ENCODE peak calls at places on chromosomes 4 and X, in five cellular contexts. T, H, K, W and A are unnamed samples.
A peak's percentile ranks its signal among the peaks of the same experiment; 100 is the strongest.

GRCh38 chr4:25031077-25031606 is 396 bp upstream of the LGI2 start:
- DNase-seq in T (peak; percentile 8), H (peak; percentile 22), K (no peak), W (no peak), A (peak; percentile 27)

GRCh38 chr4:123398803-123399637 is 2.4 kb downstream of the SPRY1 start:
- DNase-seq in T (peak; percentile 22), H (peak; percentile 48), K (peak; percentile 12), W (peak; percentile 57), A (peak; percentile 66)

GRCh38 chr4:39571504-39571903 is 44.3 kb upstream of the UGDH start:
- DNase-seq in T (no peak), H (no peak), K (no peak), W (no peak), A (no peak)

GRCh38 chr4:127196656-127197352 is 436.0 kb upstream of the INTU start:
- DNase-seq in T (no peak), H (peak; percentile 47), K (no peak), W (no peak), A (peak; percentile 25)

GRCh38 chr4:68271851-68272756 is 26.6 kb upstream of the TMPRSS11B start:
- DNase-seq in T (peak; percentile 24), H (no peak), K (no peak), W (peak; percentile 81), A (no peak)

GRCh38 chr4:60216752-60217151 is 983.4 kb upstream of the ADGRL3 start:
- DNase-seq in T (no peak), H (no peak), K (no peak), W (no peak), A (no peak)

GRCh38 chrX:120450163-120450562 is 18.9 kb downstream of the LAMP2 start:
- DNase-seq in T (no peak), H (no peak), K (no peak), W (peak; percentile 14), A (no peak)

GRCh38 chr4:7885216-7886134 is 54.2 kb downstream of the AFAP1 start:
- DNase-seq in T (no peak), H (no peak), K (no peak), W (no peak), A (no peak)

GRCh38 chr4:149441338-149441737 is 374.3 kb downstream of the IQCM start:
- DNase-seq in T (no peak), H (no peak), K (no peak), W (peak; percentile 40), A (no peak)

GRCh38 chr4:39528056-39528465 is 822 bp upstream of the UGDH start:
- DNase-seq in T (peak; percentile 64), H (no peak), K (peak; percentile 20), W (peak; percentile 64), A (no peak)

GRCh38 chrX:132022115-132022862 is 813 bp upstream of the STK26 start:
- DNase-seq in T (peak; percentile 14), H (no peak), K (no peak), W (peak; percentile 44), A (no peak)

GRCh38 chrX:17798921-17799320 is 61.6 kb downstream of the SCML1 start:
- DNase-seq in T (no peak), H (no peak), K (no peak), W (no peak), A (no peak)

GRCh38 chrX:19174401-19175025 is 52.2 kb upstream of the ADGRG2 start:
- DNase-seq in T (peak; percentile 39), H (no peak), K (no peak), W (peak; percentile 91), A (no peak)

GRCh38 chr4:40240040-40240653 is 43.3 kb downstream of the RHOH start:
- DNase-seq in T (no peak), H (no peak), K (no peak), W (peak; percentile 29), A (no peak)

GRCh38 chrX:10615931-10616780 is 4.2 kb downstream of the MID1 start:
- DNase-seq in T (no peak), H (no peak), K (no peak), W (peak; percentile 69), A (peak; percentile 31)

GRCh38 chr4:166228112-166228511 is 355.1 kb downstream of the TLL1 start:
- DNase-seq in T (no peak), H (no peak), K (no peak), W (no peak), A (no peak)

GRCh38 chrX:17563515-17563914 is 173.8 kb upstream of the SCML1 start:
- DNase-seq in T (no peak), H (no peak), K (no peak), W (peak; percentile 47), A (no peak)

GRCh38 chrX:13694359-13694758 is 5.4 kb downstream of the RAB9A start:
- DNase-seq in T (no peak), H (no peak), K (no peak), W (no peak), A (no peak)

GRCh38 chrX:13691845-13692334 is 3.0 kb downstream of the RAB9A start:
- DNase-seq in T (no peak), H (no peak), K (no peak), W (no peak), A (no peak)

GRCh38 chrX:13693341-13693871 is 4.5 kb downstream of the RAB9A start:
- DNase-seq in T (no peak), H (no peak), K (no peak), W (no peak), A (no peak)

GRCh38 chrX:13690836-13691235 is 1.9 kb downstream of the RAB9A start:
- DNase-seq in T (no peak), H (no peak), K (no peak), W (peak; percentile 42), A (no peak)

GRCh38 chrX:13692771-13693231 is 3.9 kb downstream of the RAB9A start:
- DNase-seq in T (no peak), H (no peak), K (no peak), W (no peak), A (no peak)
- H3K4me1 ChIP-seq in T (peaks cover 41% of the 10 kb centered on the region), H (peaks cover 65% of the 10 kb centered on the region), K (peaks cover 44% of the 10 kb centered on the region), W (peaks cover 15% of the 10 kb centered on the region), A (peaks cover 45% of the 10 kb centered on the region)

GRCh38 chrX:136783159-136783558 is 2.4 kb upstream of the ARHGEF6 start:
- DNase-seq in T (no peak), H (no peak), K (no peak), W (peak; percentile 92), A (no peak)

GRCh38 chrX:136780738-136781137 is at the start of gene ARHGEF6:
- DNase-seq in T (no peak), H (no peak), K (peak; percentile 36), W (peak; percentile 21), A (no peak)

GRCh38 chrX:136780241-136780640 is 491 bp downstream of the ARHGEF6 start:
- DNase-seq in T (no peak), H (no peak), K (no peak), W (no peak), A (no peak)

GRCh38 chrX:136779346-136779781 is 1.4 kb downstream of the ARHGEF6 start:
- DNase-seq in T (no peak), H (no peak), K (no peak), W (no peak), A (no peak)

DNA sequence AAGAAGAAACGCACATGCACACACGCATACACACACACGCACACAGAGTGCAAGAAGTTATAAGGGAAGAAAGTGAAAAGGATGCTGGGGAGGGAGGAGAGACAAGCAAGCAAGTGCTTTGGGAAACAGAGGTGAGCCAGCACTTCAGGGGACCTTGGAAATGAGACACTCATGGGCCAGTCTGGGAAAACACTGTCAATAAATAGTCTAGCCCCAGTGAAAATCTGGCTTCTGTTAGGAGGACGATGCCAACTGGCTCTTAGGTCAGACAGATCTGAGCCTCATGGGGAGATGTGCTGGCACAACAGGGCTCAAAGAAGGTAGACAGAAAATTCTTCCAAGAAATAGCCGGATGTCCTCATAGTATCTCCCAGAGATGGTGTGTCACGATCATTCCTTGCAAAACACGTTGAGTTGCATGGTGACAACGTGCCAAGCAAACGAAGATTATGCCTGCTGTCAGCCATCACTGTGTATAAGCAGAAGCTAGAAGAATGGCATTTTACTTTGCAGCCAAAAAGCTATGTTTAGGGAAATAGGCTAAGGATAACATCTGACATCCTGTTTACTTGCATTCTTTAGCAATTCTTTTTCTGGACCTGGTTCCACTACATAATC is 557 bp upstream of the ARHGEF6 start:
- DNase-seq in T (no peak), H (peak; percentile 12), K (no peak), W (peak; percentile 79), A (no peak)
- H3K4me3 ChIP-seq in T (no peak overlapping the region), H (peak overlapping the region; percentile 57), K (peak overlapping the region; percentile 67), W (peak overlapping the region; percentile 58), A (peak overlapping the region; percentile 32)

GRCh38 chr4:94453534-94453963 is 1.8 kb downstream of the PDLIM5 start:
- DNase-seq in T (no peak), H (no peak), K (no peak), W (peak; percentile 19), A (no peak)

GRCh38 chr4:94455081-94455480 is 3.3 kb downstream of the PDLIM5 start:
- DNase-seq in T (peak; percentile 21), H (peak; percentile 58), K (no peak), W (peak; percentile 77), A (no peak)

GRCh38 chr4:94451669-94452475 is at the start of gene PDLIM5:
- DNase-seq in T (peak; percentile 49), H (peak; percentile 92), K (peak; percentile 88), W (peak; percentile 87), A (peak; percentile 93)

GRCh38 chr4:94452476-94453300 is 946 bp downstream of the PDLIM5 start:
- DNase-seq in T (peak; percentile 17), H (peak; percentile 88), K (peak; percentile 3), W (peak; percentile 78), A (peak; percentile 94)

DNA sequence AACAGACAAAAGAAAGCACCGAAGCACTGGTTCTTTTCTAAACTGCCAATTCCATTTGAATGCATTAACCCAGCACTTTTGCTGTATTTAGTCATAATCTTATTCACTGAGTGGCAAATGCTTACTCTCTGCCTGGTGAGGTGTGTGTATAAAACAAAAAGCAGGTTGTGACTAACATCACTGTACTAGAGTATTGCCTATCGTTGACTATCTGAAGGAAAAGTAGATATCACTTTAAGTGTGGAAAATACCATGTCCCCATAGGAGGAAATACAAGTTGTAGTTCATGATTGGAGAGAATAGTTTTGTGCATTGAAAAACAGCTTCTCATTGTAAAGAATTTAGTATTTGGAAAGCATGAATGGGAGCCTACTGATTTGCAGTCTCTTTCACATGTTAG is 2.7 kb downstream of the PDLIM5 start:
- DNase-seq in T (no peak), H (no peak), K (no peak), W (peak; percentile 34), A (no peak)
- H3K4me1 ChIP-seq in T (peaks cover 48% of the 10 kb centered on the region), H (peaks cover 78% of the 10 kb centered on the region), K (peaks cover 14% of the 10 kb centered on the region), W (peaks cover 38% of the 10 kb centered on the region), A (peaks cover 31% of the 10 kb centered on the region)

GRCh38 chrX:104564921-104565703 is 887 bp upstream of the IL1RAPL2 start:
- DNase-seq in T (no peak), H (no peak), K (no peak), W (no peak), A (no peak)

GRCh38 chrX:104568304-104568915 is 2.4 kb downstream of the IL1RAPL2 start:
- DNase-seq in T (no peak), H (no peak), K (no peak), W (no peak), A (no peak)

GRCh38 chrX:104565791-104566687 is at the start of gene IL1RAPL2:
- DNase-seq in T (peak; percentile 38), H (no peak), K (no peak), W (peak; percentile 81), A (no peak)

GRCh38 chrX:104566921-104567501 is 1.0 kb downstream of the IL1RAPL2 start:
- DNase-seq in T (no peak), H (no peak), K (no peak), W (peak; percentile 12), A (no peak)

DNA sequence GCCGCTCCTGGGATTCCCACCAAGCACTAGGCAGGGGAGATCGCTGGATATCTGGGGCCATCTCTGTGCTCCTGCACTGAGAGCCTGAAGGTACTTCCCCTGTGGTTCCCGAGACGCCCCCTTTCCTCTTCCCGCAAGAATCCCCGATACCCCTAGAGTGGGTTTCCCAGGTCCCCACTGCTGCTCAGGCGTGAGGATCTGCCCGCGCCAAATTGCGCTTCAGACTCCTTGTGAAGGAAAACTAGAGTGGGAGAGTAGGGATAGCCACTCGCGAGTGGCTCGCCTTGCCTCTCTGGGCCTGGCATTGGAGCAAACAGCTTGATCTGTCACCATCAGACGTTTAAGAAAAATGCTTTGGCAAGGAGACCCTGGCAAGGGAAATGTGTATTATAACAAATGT is 1.5 kb downstream of the IL1RAPL2 start:
- DNase-seq in T (no peak), H (no peak), K (no peak), W (no peak), A (no peak)
- H3K4me3 ChIP-seq in T (no peak overlapping the region), H (peak overlapping the region; percentile 44), K (no peak overlapping the region), W (peak overlapping the region; percentile 80), A (no peak overlapping the region)